ENCODE peak calls at places on chromosome 12, in seven cellular contexts. D, Y, F, S, E, O and U are unnamed samples.

GRCh38 chr12:24901975-24902461 is 46.9 kb downstream of the BCAT1 start:
- DNase-seq in O (no peak), D (peak; percentile 53), E (no peak), S (peak; percentile 75), F (no peak), Y (no peak), U (no peak)

GRCh38 chr12:132952371-132953162 is 3.5 kb downstream of the ZNF605 start:
- DNase-seq in Y (no peak), E (no peak), O (no peak), S (no peak), F (no peak), D (no peak), U (no peak)

GRCh38 chr12:121801601-121802484 is 2.0 kb upstream of the SETD1B start:
- DNase-seq in E (no peak), S (no peak), Y (no peak), O (peak; percentile 39), D (no peak), F (no peak), U (no peak)

GRCh38 chr12:83361486-83361885 is 674.8 kb downstream of the TMTC2 start:
- DNase-seq in Y (no peak), E (no peak), O (no peak), D (no peak), S (no peak), F (no peak), U (no peak)

GRCh38 chr12:32312049-32312670 is 87.2 kb upstream of the FGD4 start:
- DNase-seq in E (peak; percentile 38), S (no peak), D (no peak), O (peak; percentile 61), Y (no peak), F (peak; percentile 65), U (peak; percentile 56)

GRCh38 chr12:100851637-100852036 is 57.1 kb downstream of the ANO4 start:
- DNase-seq in D (peak; percentile 36), Y (no peak), O (no peak), E (no peak), S (no peak), F (no peak), U (no peak)

GRCh38 chr12:47307680-47308399 is 228.1 kb upstream of the AMIGO2 start:
- DNase-seq in D (peak; percentile 36), F (peak; percentile 69), O (peak; percentile 77), Y (peak; percentile 12), S (peak; percentile 28), E (peak; percentile 55), U (peak; percentile 26)

GRCh38 chr12:49346659-49347306 is at the start of gene DNAJC22:
- DNase-seq in E (no peak), F (peak; percentile 32), D (no peak), O (no peak), Y (no peak), S (no peak), U (no peak)

GRCh38 chr12:101743724-101744472 is 4.6 kb upstream of the SYCP3 start:
- DNase-seq in Y (no peak), O (no peak), E (no peak), S (no peak), F (no peak), D (no peak), U (no peak)

GRCh38 chr12:70609739-70610491 is 27.3 kb downstream of the PTPRB start:
- DNase-seq in F (peak; percentile 82), O (peak; percentile 3), Y (no peak), E (peak; percentile 21), D (peak; percentile 46), S (no peak), U (no peak)

GRCh38 chr12:132286912-132287311 is 42.5 kb downstream of the GALNT9 start:
- DNase-seq in F (no peak), S (no peak), E (peak; percentile 51), D (peak; percentile 5), Y (no peak), O (no peak), U (no peak)

GRCh38 chr12:101829639-101830390 is 944 bp downstream of the GNPTAB start:
- DNase-seq in F (no peak), E (no peak), O (no peak), S (no peak), D (no peak), Y (no peak), U (no peak)

GRCh38 chr12:68451261-68452091 is 119.3 kb upstream of the MDM1 start:
- DNase-seq in E (no peak), D (no peak), O (peak; percentile 45), F (peak; percentile 59), S (no peak), Y (peak; percentile 2), U (no peak)